ENCODE peak calls at places on chromosomes 1 and 21, in four cellular contexts. W is anterior cingulate cortex, D is AML-193, L is GM19239. I is an unnamed sample.

GRCh38 chr1:16158025-16158424 is 2.2 kb upstream of the EPHA2 start:
- DNase-seq in W (no peak), D (no peak), L (no peak), I (no peak)

GRCh38 chr1:157197906-157198435 is 59.8 kb upstream of the ETV3 start:
- DNase-seq in W (no peak), D (no peak), L (no peak), I (no peak)

GRCh38 chr1:67308136-67308535 is 463 bp downstream of the IL12RB2 start:
- DNase-seq in W (no peak), D (no peak), L (no peak), I (no peak)

GRCh38 chr1:230144765-230145504 is 77.9 kb downstream of the GALNT2 start:
- DNase-seq in W (no peak), D (no peak), L (no peak), I (no peak)

GRCh38 chr1:94542088-94542671 is 621 bp upstream of the F3 start:
- DNase-seq in W (no peak), D (no peak), L (no peak), I (no peak)

GRCh38 chr1:147664206-147664605 is 6.1 kb downstream of the ACP6 start:
- DNase-seq in W (no peak), D (no peak), L (no peak), I (no peak)

GRCh38 chr1:225733254-225733653 is 44.4 kb upstream of the SRP9 start:
- DNase-seq in W (no peak), D (no peak), L (no peak), I (no peak)

GRCh38 chr1:110190282-110190929 is 19.7 kb upstream of the KCNC4 start:
- DNase-seq in W (no peak), D (no peak), L (no peak), I (no peak)

GRCh38 chr1:226309398-226310122 is 596 bp upstream of the LIN9 start:
- DNase-seq in W (peak), D (peak), L (peak), I (no peak)

GRCh38 chr1:57312869-57313268 is 111.0 kb downstream of the DAB1 start:
- DNase-seq in W (no peak), D (no peak), L (no peak), I (no peak)

GRCh38 chr1:59915516-59915915 is 11.1 kb downstream of the CYP2J2 start:
- DNase-seq in W (no peak), D (no peak), L (no peak), I (no peak)

GRCh38 chr1:4425892-4426291 is 228.5 kb upstream of the AJAP1 start:
- DNase-seq in W (no peak), D (no peak), L (no peak), I (no peak)

GRCh38 chr1:227316941-227317540 is 1.3 kb downstream of the CDC42BPA start:
- DNase-seq in W (no peak), D (no peak), L (no peak), I (peak)

GRCh38 chr1:209659909-209660308 is 7.7 kb upstream of the LAMB3 start:
- DNase-seq in W (no peak), D (peak), L (no peak), I (no peak)

GRCh38 chr1:87151500-87152421 is 176.9 kb upstream of the LMO4 start:
- DNase-seq in W (peak), D (peak), L (peak), I (peak)

GRCh38 chr1:47722101-47722500 is 275.1 kb downstream of the TRABD2B start:
- DNase-seq in W (no peak), D (no peak), L (no peak), I (no peak)

GRCh38 chr21:35243171-35243570 is 194.1 kb upstream of the RUNX1 start:
- DNase-seq in W (no peak), D (no peak), L (no peak), I (no peak)

GRCh38 chr1:25959626-25960025 is 38.2 kb downstream of the PAFAH2 start:
- DNase-seq in W (no peak), D (no peak), L (no peak), I (no peak)

GRCh38 chr1:220789532-220790147 is 2.9 kb downstream of the MTARC1 start:
- DNase-seq in W (no peak), D (peak), L (no peak), I (no peak)

GRCh38 chr1:234369784-234370183 is 3.5 kb upstream of the COA6 start:
- DNase-seq in W (no peak), D (peak), L (no peak), I (no peak)

GRCh38 chr1:2392071-2392442 is 416 bp downstream of the RER1 start:
- DNase-seq in W (no peak), D (no peak), L (no peak), I (no peak)

GRCh38 chr1:174769961-174770549 is 229.7 kb upstream of the CACYBP start:
- DNase-seq in W (no peak), D (peak), L (no peak), I (peak)

GRCh38 chr1:23719162-23719820 is 24.0 kb upstream of the ELOA start:
- DNase-seq in W (no peak), D (no peak), L (no peak), I (no peak)

GRCh38 chr1:19229229-19229628 is 19.2 kb upstream of the UBR4 start:
- DNase-seq in W (no peak), D (no peak), L (no peak), I (no peak)

GRCh38 chr1:223515416-223515815 is 122.2 kb downstream of the CCDC185 start:
- DNase-seq in W (no peak), D (no peak), L (no peak), I (no peak)

GRCh38 chr1:245079021-245079609 is 75.7 kb upstream of the KIF26B start:
- DNase-seq in W (no peak), D (peak), L (no peak), I (no peak)

GRCh38 chr1:227793079-227793947 is 22.2 kb upstream of the PRSS38 start:
- DNase-seq in W (no peak), D (no peak), L (no peak), I (no peak)

GRCh38 chr1:6208723-6209660 is 3.1 kb downstream of the RNF207 start:
- DNase-seq in W (peak), D (no peak), L (peak), I (no peak)

GRCh38 chr1:16984717-16985116 is 4.3 kb upstream of the MFAP2 start:
- DNase-seq in W (no peak), D (no peak), L (no peak), I (no peak)

GRCh38 chr1:167304165-167304564 is 83.5 kb downstream of the POU2F1 start:
- DNase-seq in W (no peak), D (no peak), L (no peak), I (no peak)

I was measured in KG1.